ENCODE peak calls at places on chromosome 14, in five cellular contexts. G, D, Y, M and L are unnamed samples.

GRCh38 chr14:100428727-100429126 is 105.6 kb downstream of the SLC25A47 start:
- DNase-seq in G (no peak), D (peak), Y (peak), M (no peak), L (peak)

GRCh38 chr14:100531152-100531551 is 56.1 kb downstream of the BEGAIN start:
- DNase-seq in G (no peak), D (no peak), Y (no peak), M (no peak), L (no peak)

GRCh38 chr14:42378274-42378673 is 771.6 kb downstream of the LRFN5 start:
- DNase-seq in G (no peak), D (no peak), Y (no peak), M (no peak), L (no peak)

GRCh38 chr14:98293527-98293926 is 978.5 kb downstream of the BCL11B start:
- DNase-seq in G (no peak), D (no peak), Y (no peak), M (no peak), L (peak)

GRCh38 chr14:54310151-54310851 is 86.5 kb upstream of the CDKN3 start:
- DNase-seq in G (no peak), D (no peak), Y (no peak), M (no peak), L (no peak)

GRCh38 chr14:100858838-100859220 is 32.9 kb downstream of the MEG3 start:
- DNase-seq in G (no peak), D (no peak), Y (no peak), M (no peak), L (no peak)

GRCh38 chr14:20760950-20761349 is 7.3 kb upstream of the EDDM3B start:
- DNase-seq in G (no peak), D (no peak), Y (no peak), M (no peak), L (no peak)

GRCh38 chr14:93286212-93286890 is 46.5 kb downstream of the BTBD7 start:
- DNase-seq in G (no peak), D (peak), Y (peak), M (no peak), L (no peak)

GRCh38 chr14:41605550-41606248 is 977 bp upstream of the LRFN5 start:
- DNase-seq in G (no peak), D (peak), Y (peak), M (peak), L (peak)

GRCh38 chr14:93619176-93619793 is 169.0 kb downstream of the PRIMA1 start:
- DNase-seq in G (no peak), D (peak), Y (peak), M (peak), L (peak)

GRCh38 chr14:69354383-69355154 is 43.5 kb downstream of the ERH start:
- DNase-seq in G (no peak), D (no peak), Y (no peak), M (no peak), L (no peak)

GRCh38 chr14:93889739-93890138 is 37.4 kb upstream of the FAM181A start:
- DNase-seq in G (no peak), D (no peak), Y (no peak), M (no peak), L (no peak)

GRCh38 chr14:61218157-61218556 is 63.0 kb downstream of the TMEM30B start:
- DNase-seq in G (no peak), D (no peak), Y (no peak), M (no peak), L (no peak)

GRCh38 chr14:76086636-76087035 is 65.1 kb upstream of the GPATCH2L start:
- DNase-seq in G (no peak), D (no peak), Y (no peak), M (no peak), L (no peak)

GRCh38 chr14:101019974-101020710 is 116.6 kb upstream of the RTL1 start:
- DNase-seq in G (no peak), D (no peak), Y (no peak), M (no peak), L (no peak)

GRCh38 chr14:38208825-38209562 is 1.3 kb downstream of the SSTR1 start:
- DNase-seq in G (no peak), D (peak), Y (peak), M (peak), L (peak)

GRCh38 chr14:37585101-37585479 is 10.0 kb downstream of the FOXA1 start:
- DNase-seq in G (no peak), D (no peak), Y (no peak), M (no peak), L (no peak)

GRCh38 chr14:68599896-68600620 is 192.8 kb downstream of the ZFP36L1 start:
- DNase-seq in G (no peak), D (no peak), Y (no peak), M (no peak), L (no peak)

GRCh38 chr14:98853063-98853729 is 418.8 kb downstream of the BCL11B start:
- DNase-seq in G (no peak), D (no peak), Y (no peak), M (no peak), L (no peak)

GRCh38 chr14:20219033-20219432 is 4.5 kb upstream of the OR11H6 start:
- DNase-seq in G (no peak), D (no peak), Y (peak), M (no peak), L (no peak)

GRCh38 chr14:61558271-61558670 is 137.0 kb upstream of the HIF1A start:
- DNase-seq in G (no peak), D (no peak), Y (no peak), M (no peak), L (peak)

GRCh38 chr14:66216763-66217162 is 269.4 kb upstream of the CCDC196 start:
- DNase-seq in G (no peak), D (no peak), Y (peak), M (no peak), L (no peak)

GRCh38 chr14:28704153-28704552 is 62.4 kb upstream of the FOXG1 start:
- DNase-seq in G (no peak), D (no peak), Y (peak), M (no peak), L (peak)

GRCh38 chr14:71221119-71221518 is 313.9 kb downstream of the PCNX1 start:
- DNase-seq in G (no peak), D (no peak), Y (no peak), M (no peak), L (no peak)

GRCh38 chr14:71932229-71932951 is at the start of gene RGS6:
- DNase-seq in G (no peak), D (peak), Y (peak), M (peak), L (no peak)

GRCh38 chr14:20409226-20409625 is 4.1 kb downstream of the TEP1 start:
- DNase-seq in G (no peak), D (no peak), Y (peak), M (no peak), L (peak)

GRCh38 chr14:36513012-36513420 is 7.0 kb downstream of the NKX2-1 start:
- DNase-seq in G (no peak), D (no peak), Y (no peak), M (no peak), L (no peak)

GRCh38 chr14:36281309-36281708 is 39.1 kb downstream of the MBIP start:
- DNase-seq in G (no peak), D (peak), Y (peak), M (no peak), L (peak)

GRCh38 chr14:68687746-68688145 is 105.1 kb downstream of the ZFP36L1 start:
- DNase-seq in G (peak), D (peak), Y (peak), M (no peak), L (peak)

GRCh38 chr14:68937790-68938514 is 41.1 kb downstream of the ACTN1 start:
- DNase-seq in G (no peak), D (no peak), Y (peak), M (peak), L (peak)

GRCh38 chr14:65156568-65157366 is 54.5 kb upstream of the MAX start:
- DNase-seq in G (peak), D (peak), Y (peak), M (no peak), L (peak)

GRCh38 chr14:65153101-65153500 is 50.8 kb upstream of the MAX start:
- DNase-seq in G (no peak), D (no peak), Y (no peak), M (no peak), L (no peak)

GRCh38 chr14:65149116-65149515 is 46.8 kb upstream of the MAX start:
- DNase-seq in G (no peak), D (no peak), Y (no peak), M (no peak), L (no peak)

GRCh38 chr14:65150891-65151290 is 48.6 kb upstream of the MAX start:
- DNase-seq in G (no peak), D (no peak), Y (no peak), M (no peak), L (no peak)

GRCh38 chr14:65151329-65152010 is 49.2 kb upstream of the MAX start:
- DNase-seq in G (no peak), D (no peak), Y (no peak), M (no peak), L (no peak)
- H3K4me3 ChIP-seq in G (no peak), D (no peak), Y (no peak), M (no peak), L (no peak)

DNA sequence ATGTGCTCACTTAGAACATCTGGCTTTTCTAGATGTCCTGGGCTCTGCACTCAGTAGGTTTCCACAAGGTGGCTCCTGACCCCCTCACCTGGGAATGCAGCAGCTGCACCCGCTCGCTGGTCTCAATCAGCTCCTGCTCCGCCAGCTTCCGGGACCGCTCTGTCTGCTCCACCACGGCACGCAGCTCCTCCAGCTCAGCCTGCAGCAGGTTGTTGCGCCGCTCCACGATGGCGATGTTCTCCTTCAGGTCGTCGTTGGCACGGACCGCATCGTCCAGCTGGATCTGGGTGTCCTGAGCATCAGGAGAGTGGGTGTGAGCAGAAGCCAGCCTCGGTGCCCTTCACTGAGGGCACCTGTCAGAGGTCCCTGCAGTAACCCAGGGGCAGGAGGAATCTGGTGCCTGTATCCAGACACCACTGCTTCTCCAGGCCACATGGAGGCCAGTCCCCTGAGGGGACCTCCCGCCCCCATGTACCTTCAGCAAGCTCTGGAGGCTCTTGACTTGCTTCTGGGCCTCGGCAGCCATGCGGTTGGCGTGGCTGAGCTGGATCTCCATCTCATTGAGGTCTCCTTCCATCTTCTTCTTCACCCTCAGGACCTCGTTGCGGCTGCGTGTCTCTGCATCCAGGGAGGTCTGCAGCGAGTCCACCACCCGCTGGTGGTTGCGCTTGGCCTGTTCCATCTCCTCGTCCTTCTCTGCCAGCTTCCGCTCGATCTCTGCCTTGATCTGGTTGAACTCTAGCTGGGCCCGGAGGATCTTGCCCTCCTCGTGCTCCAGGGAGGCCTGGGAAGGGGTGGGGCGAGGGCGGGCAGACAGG is 9.2 kb downstream of the CMTM5 start:
- DNase-seq in G (no peak), D (no peak), Y (no peak), M (no peak), L (no peak)
- TF ChIP-seq CTCF in G (no peak), D (no peak), Y (no peak), M (no peak), L (no peak)

GRCh38 chr14:39740454-39740853 is 308.2 kb upstream of the FBXO33 start:
- DNase-seq in G (no peak), D (no peak), Y (no peak), M (no peak), L (no peak)
- H3K4me3 ChIP-seq in G (no peak), D (no peak), Y (no peak), M (no peak), L (no peak)

GRCh38 chr14:95876769-95877490 is at the start of gene TUNAR:
- DNase-seq in G (no peak), D (peak), Y (peak), M (peak), L (no peak)

GRCh38 chr14:95877633-95878032 is 1.0 kb downstream of the TUNAR start:
- DNase-seq in G (no peak), D (no peak), Y (no peak), M (no peak), L (no peak)

GRCh38 chr14:95871531-95871930 is 5.1 kb upstream of the TUNAR start:
- DNase-seq in G (no peak), D (no peak), Y (no peak), M (peak), L (no peak)

GRCh38 chr14:95872777-95873176 is 3.9 kb upstream of the TUNAR start:
- DNase-seq in G (no peak), D (no peak), Y (no peak), M (no peak), L (no peak)

GRCh38 chr14:95875831-95876768 is 532 bp upstream of the TUNAR start:
- DNase-seq in G (no peak), D (no peak), Y (no peak), M (peak), L (no peak)
- TF ChIP-seq CTCF in G (no peak), D (no peak), Y (no peak), M (no peak), L (no peak)

GRCh38 chr14:105864116-105864515 is 337.7 kb downstream of the TMEM121 start:
- DNase-seq in G (no peak), D (no peak), Y (no peak), M (no peak), L (no peak)

GRCh38 chr14:105865904-105866840 is 339.8 kb downstream of the TMEM121 start:
- DNase-seq in G (no peak), D (no peak), Y (no peak), M (no peak), L (no peak)

GRCh38 chr14:105866841-105867321 is 340.5 kb downstream of the TMEM121 start:
- DNase-seq in G (no peak), D (no peak), Y (no peak), M (no peak), L (no peak)

GRCh38 chr14:105864651-105865265 is 338.4 kb downstream of the TMEM121 start:
- DNase-seq in G (no peak), D (no peak), Y (no peak), M (no peak), L (no peak)

GRCh38 chr14:105865266-105865903 is 339.0 kb downstream of the TMEM121 start:
- DNase-seq in G (no peak), D (no peak), Y (no peak), M (no peak), L (no peak)
- H3K4me3 ChIP-seq in G (no peak), D (no peak), Y (no peak), M (no peak), L (no peak)

GRCh38 chr14:97283450-97284230 is 486.5 kb downstream of the VRK1 start:
- DNase-seq in G (no peak), D (no peak), Y (no peak), M (no peak), L (no peak)

GRCh38 chr14:97281741-97282140 is 484.6 kb downstream of the VRK1 start:
- DNase-seq in G (no peak), D (no peak), Y (no peak), M (no peak), L (no peak)

GRCh38 chr14:97282210-97282609 is 485.0 kb downstream of the VRK1 start:
- DNase-seq in G (no peak), D (no peak), Y (no peak), M (no peak), L (no peak)

GRCh38 chr14:97280526-97280925 is 483.3 kb downstream of the VRK1 start:
- DNase-seq in G (no peak), D (no peak), Y (no peak), M (no peak), L (no peak)

DNA sequence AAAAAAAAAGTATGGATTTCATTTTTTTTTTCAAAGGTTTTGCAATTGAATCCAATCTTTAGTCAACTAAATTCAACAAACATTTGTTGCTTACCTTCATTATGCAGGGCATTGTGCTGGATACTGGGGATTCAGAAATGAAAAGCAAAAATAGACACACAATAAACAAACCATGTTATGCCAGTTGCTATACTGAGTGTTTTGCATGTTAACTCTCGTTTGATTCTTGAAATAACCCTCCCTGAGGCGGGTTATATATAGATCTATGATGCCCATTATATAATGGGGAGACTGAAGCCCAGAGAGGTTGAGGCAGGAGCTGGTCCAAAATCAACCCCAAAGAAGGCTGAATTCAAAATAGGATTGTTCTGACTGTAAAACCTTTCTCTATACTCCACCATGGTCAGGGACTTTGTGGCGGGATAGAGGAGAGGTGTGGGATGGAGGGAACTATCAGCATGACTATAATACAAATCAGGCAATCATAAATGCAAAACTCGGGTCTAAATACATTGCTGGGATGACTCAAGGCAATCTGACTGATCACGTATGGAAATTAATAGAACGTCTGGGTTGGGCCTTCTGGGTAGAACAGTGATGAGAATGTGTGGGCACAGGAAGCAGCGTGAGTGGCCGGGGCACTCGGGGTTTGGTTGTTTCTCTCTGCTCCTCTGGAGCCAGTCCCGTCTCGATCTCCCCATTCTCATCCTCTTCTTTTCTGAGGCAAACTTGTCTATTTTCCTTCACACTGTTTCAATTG is 485.6 kb downstream of the VRK1 start:
- DNase-seq in G (no peak), D (no peak), Y (no peak), M (no peak), L (no peak)
- TF ChIP-seq CTCF in G (no peak), D (no peak), Y (no peak), M (no peak), L (no peak)

GRCh38 chr14:91912035-91912434 is 35.5 kb downstream of the FBLN5 start:
- DNase-seq in G (no peak), D (no peak), Y (no peak), M (no peak), L (no peak)
- H3K4me3 ChIP-seq in G (no peak), D (no peak), Y (no peak), M (no peak), L (no peak)